ENCODE peak calls at places on chromosomes 11 and 22, in six cellular contexts. One of them, this sample, is unnamed.

GRCh38 chr11:69931060-69931910 is 112.1 kb upstream of the FGF3 start:
- DNase-seq in GM12891: no peak
- DNase-seq in H54: no peak
- DNase-seq in IMR-90: no peak
- DNase-seq in body of pancreas: no peak
- DNase-seq in A549: no peak
- DNase-seq in this sample: no peak

GRCh38 chr11:75351541-75352416 is at the start of gene ARRB1:
- DNase-seq in GM12891: no peak
- DNase-seq in H54: no peak
- DNase-seq in IMR-90: no peak
- DNase-seq in body of pancreas: peak; percentile 69
- DNase-seq in A549: peak; percentile 30
- DNase-seq in this sample: peak; percentile 82

GRCh38 chr22:22787805-22788459 is 99.7 kb upstream of the IGLL5 start:
- DNase-seq in GM12891: peak; percentile 63
- DNase-seq in H54: peak; percentile 26
- DNase-seq in IMR-90: peak; percentile 28
- DNase-seq in body of pancreas: peak; percentile 47
- DNase-seq in A549: peak; percentile 52
- DNase-seq in this sample: peak; percentile 73

GRCh38 chr11:118217575-118217974 is 7.2 kb downstream of the JAML start:
- DNase-seq in GM12891: no peak
- DNase-seq in H54: no peak
- DNase-seq in IMR-90: no peak
- DNase-seq in body of pancreas: no peak
- DNase-seq in A549: no peak
- DNase-seq in this sample: no peak

GRCh38 chr11:66976048-66976467 is 954 bp downstream of the C11orf86 start:
- DNase-seq in GM12891: peak; percentile 48
- DNase-seq in H54: no peak
- DNase-seq in IMR-90: no peak
- DNase-seq in body of pancreas: no peak
- DNase-seq in A549: peak; percentile 53
- DNase-seq in this sample: no peak

GRCh38 chr11:9664276-9665171 is 647 bp downstream of the SWAP70 start:
- DNase-seq in GM12891: peak; percentile 20
- DNase-seq in H54: peak; percentile 44
- DNase-seq in IMR-90: peak; percentile 34
- DNase-seq in body of pancreas: peak; percentile 52
- DNase-seq in A549: peak; percentile 58
- DNase-seq in this sample: peak; percentile 73

GRCh38 chr11:96272542-96273306 is 70.3 kb downstream of the MAML2 start:
- DNase-seq in GM12891: no peak
- DNase-seq in H54: no peak
- DNase-seq in IMR-90: peak; percentile 51
- DNase-seq in body of pancreas: peak; percentile 56
- DNase-seq in A549: peak; percentile 9
- DNase-seq in this sample: no peak

GRCh38 chr22:34108168-34108567 is 187.9 kb upstream of the LARGE1 start:
- DNase-seq in GM12891: no peak
- DNase-seq in H54: no peak
- DNase-seq in IMR-90: no peak
- DNase-seq in body of pancreas: no peak
- DNase-seq in A549: no peak
- DNase-seq in this sample: no peak

GRCh38 chr22:19406846-19407245 is 24.7 kb downstream of the HIRA start:
- DNase-seq in GM12891: no peak
- DNase-seq in H54: no peak
- DNase-seq in IMR-90: no peak
- DNase-seq in body of pancreas: no peak
- DNase-seq in A549: no peak
- DNase-seq in this sample: no peak

GRCh38 chr11:33936745-33937612 is 45.1 kb upstream of the LMO2 start:
- DNase-seq in GM12891: no peak
- DNase-seq in H54: peak; percentile 29
- DNase-seq in IMR-90: peak; percentile 55
- DNase-seq in body of pancreas: peak; percentile 25
- DNase-seq in A549: no peak
- DNase-seq in this sample: peak; percentile 78

GRCh38 chr11:77121876-77122575 is 6.0 kb upstream of the MYO7A start:
- DNase-seq in GM12891: no peak
- DNase-seq in H54: no peak
- DNase-seq in IMR-90: no peak
- DNase-seq in body of pancreas: no peak
- DNase-seq in A549: no peak
- DNase-seq in this sample: no peak

GRCh38 chr11:75000975-75001354 is 12.2 kb downstream of the NEU3 start:
- DNase-seq in GM12891: no peak
- DNase-seq in H54: no peak
- DNase-seq in IMR-90: no peak
- DNase-seq in body of pancreas: no peak
- DNase-seq in A549: no peak
- DNase-seq in this sample: no peak

GRCh38 chr11:34075178-34075820 is 23.8 kb downstream of the CAPRIN1 start:
- DNase-seq in GM12891: no peak
- DNase-seq in H54: peak; percentile 29
- DNase-seq in IMR-90: peak; percentile 77
- DNase-seq in body of pancreas: no peak
- DNase-seq in A549: no peak
- DNase-seq in this sample: no peak

DNA sequence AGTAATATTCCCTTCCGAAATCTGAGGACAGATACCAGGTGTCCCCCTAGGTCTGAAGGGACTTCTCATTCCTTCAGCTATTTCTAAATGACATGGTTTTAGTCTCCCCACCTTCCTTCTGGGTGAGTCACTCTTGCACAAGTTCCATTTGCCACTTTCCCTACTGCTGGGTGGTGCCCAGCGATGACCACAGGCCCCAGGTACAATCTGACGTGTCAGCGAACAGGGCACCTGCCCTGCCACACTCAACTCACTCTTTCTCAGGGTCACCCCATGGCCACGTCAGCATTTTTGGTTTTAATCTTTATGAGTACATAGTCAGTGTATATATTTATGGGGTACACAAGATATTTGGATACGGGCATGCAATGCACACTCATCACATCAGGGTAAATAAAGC is 17.2 kb downstream of the POU2AF1 start:
- DNase-seq in GM12891: no peak
- DNase-seq in H54: no peak
- DNase-seq in IMR-90: no peak
- DNase-seq in body of pancreas: no peak
- DNase-seq in A549: no peak
- DNase-seq in this sample: no peak
- TF ChIP-seq POLR2A in GM12891: peak; percentile 41
- TF ChIP-seq POLR2A in H54: no peak
- TF ChIP-seq POLR2A in IMR-90: no peak
- TF ChIP-seq POLR2A in body of pancreas: no peak
- TF ChIP-seq POLR2A in A549: no peak
- TF ChIP-seq POLR2A in this sample: no peak

GRCh38 chr11:26846222-26846621 is 124.4 kb upstream of the SLC5A12 start:
- DNase-seq in GM12891: no peak
- DNase-seq in H54: no peak
- DNase-seq in IMR-90: no peak
- DNase-seq in body of pancreas: no peak
- DNase-seq in A549: no peak
- DNase-seq in this sample: no peak
- TF ChIP-seq POLR2A in GM12891: no peak
- TF ChIP-seq POLR2A in H54: no peak
- TF ChIP-seq POLR2A in IMR-90: no peak
- TF ChIP-seq POLR2A in body of pancreas: no peak
- TF ChIP-seq POLR2A in A549: no peak
- TF ChIP-seq POLR2A in this sample: no peak

DNA sequence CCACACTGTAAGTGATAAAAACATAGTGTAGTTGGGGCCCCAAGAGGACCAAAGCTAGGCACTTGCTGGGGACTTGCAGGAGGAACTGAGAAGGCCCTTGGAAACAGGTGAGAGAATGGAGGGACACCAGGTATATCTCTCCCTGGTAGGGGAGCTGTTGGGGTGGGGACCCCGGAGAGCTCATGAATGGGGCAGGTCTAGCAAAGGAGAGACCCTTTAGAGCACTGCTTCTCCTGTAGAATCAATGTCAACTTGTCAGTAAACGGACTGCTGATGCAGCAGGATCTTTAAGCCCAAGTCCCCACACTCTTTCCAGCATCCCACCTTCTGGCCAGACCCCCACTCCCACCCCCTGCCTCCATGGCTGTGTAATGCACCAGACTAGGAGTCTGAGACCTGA is 109.6 kb upstream of the THY1 start:
- DNase-seq in GM12891: no peak
- DNase-seq in H54: no peak
- DNase-seq in IMR-90: no peak
- DNase-seq in body of pancreas: no peak
- DNase-seq in A549: no peak
- DNase-seq in this sample: no peak
- TF ChIP-seq POLR2A in GM12891: no peak
- TF ChIP-seq POLR2A in H54: no peak
- TF ChIP-seq POLR2A in IMR-90: no peak
- TF ChIP-seq POLR2A in body of pancreas: no peak
- TF ChIP-seq POLR2A in A549: no peak
- TF ChIP-seq POLR2A in this sample: no peak

GRCh38 chr11:62500066-62501035 is 46.3 kb downstream of the AHNAK start:
- DNase-seq in GM12891: no peak
- DNase-seq in H54: no peak
- DNase-seq in IMR-90: no peak
- DNase-seq in body of pancreas: no peak
- DNase-seq in A549: no peak
- DNase-seq in this sample: no peak
- TF ChIP-seq POLR2A in GM12891: no peak
- TF ChIP-seq POLR2A in H54: no peak
- TF ChIP-seq POLR2A in IMR-90: no peak
- TF ChIP-seq POLR2A in body of pancreas: no peak
- TF ChIP-seq POLR2A in A549: no peak
- TF ChIP-seq POLR2A in this sample: no peak

DNA sequence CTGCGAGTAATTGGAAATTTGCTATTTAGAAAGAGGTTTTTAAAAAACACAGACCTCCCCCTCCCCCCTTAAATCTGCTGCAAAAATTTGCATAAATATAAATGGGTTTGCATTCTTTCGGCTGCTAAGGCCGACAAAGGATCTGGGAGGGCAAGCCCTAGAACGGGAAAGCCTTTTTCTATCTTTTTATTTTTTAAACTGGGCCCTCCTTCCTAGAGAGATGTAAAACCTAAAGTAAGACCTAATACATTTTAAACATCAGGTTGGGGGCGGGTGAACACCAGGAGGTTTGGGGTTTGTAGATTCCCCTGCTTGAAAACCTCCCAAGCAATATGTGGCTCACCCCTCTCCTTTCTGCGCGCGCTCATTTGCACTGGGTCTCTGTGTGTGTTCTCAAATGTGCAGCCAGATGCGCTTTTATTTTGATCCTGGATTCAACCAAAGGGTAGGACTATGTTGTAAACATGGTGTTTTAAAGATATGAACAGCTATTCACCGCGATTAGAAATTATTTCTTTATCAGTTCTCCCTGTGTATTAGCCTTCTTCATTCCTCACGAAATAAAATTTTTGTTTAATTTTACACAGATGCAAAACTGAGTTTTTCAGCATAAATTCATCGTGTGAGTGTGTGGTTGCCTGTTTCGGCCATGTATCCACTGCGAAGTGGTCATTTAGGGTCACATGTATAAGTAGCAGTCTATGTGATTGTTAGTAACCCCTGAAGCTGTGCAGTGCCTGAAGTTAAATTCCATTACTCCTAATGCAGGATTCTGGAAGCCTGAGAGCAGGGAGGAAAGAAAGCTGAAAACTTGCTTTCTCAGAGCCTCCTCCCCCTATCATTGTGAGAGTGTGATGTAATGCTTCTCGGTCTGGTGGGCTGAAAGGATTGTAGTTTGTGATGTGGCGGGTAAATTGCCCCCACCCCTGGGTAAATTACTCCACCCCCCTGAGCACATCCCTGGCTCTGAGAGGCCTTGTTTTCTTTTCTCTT is 988 bp downstream of the TNRC6B start:
- DNase-seq in GM12891: no peak
- DNase-seq in H54: no peak
- DNase-seq in IMR-90: peak; percentile 57
- DNase-seq in body of pancreas: no peak
- DNase-seq in A549: no peak
- DNase-seq in this sample: peak; percentile 71
- TF ChIP-seq POLR2A in GM12891: no peak
- TF ChIP-seq POLR2A in H54: no peak
- TF ChIP-seq POLR2A in IMR-90: no peak
- TF ChIP-seq POLR2A in body of pancreas: no peak
- TF ChIP-seq POLR2A in A549: no peak
- TF ChIP-seq POLR2A in this sample: no peak

GRCh38 chr11:94513091-94513490 is 830 bp downstream of the C11orf97 start:
- DNase-seq in GM12891: no peak
- DNase-seq in H54: no peak
- DNase-seq in IMR-90: no peak
- DNase-seq in body of pancreas: no peak
- DNase-seq in A549: no peak
- DNase-seq in this sample: no peak
- TF ChIP-seq POLR2A in GM12891: no peak
- TF ChIP-seq POLR2A in H54: no peak
- TF ChIP-seq POLR2A in IMR-90: no peak
- TF ChIP-seq POLR2A in body of pancreas: no peak
- TF ChIP-seq POLR2A in A549: no peak
- TF ChIP-seq POLR2A in this sample: no peak